ENCODE peak calls at places on chromosome X, in ten cellular contexts. K, Y, G, U, E, D, T, S, Z and B are unnamed samples.

GRCh38 chrX:34521563-34521962 is 135.5 kb downstream of the TMEM47 start:
- DNase-seq in K (no peak), Y (no peak), G (peak), U (no peak), E (peak), D (no peak), T (no peak), S (peak), Z (peak), B (no peak)

GRCh38 chrX:319579-320125 is 1.1 kb upstream of the GTPBP6 start:
- DNase-seq in K (no peak), Y (no peak), G (no peak), U (peak), E (no peak), D (peak), T (no peak), S (no peak), Z (no peak), B (no peak)

GRCh38 chrX:19785647-19786046 is 101.8 kb downstream of the SH3KBP1 start:
- DNase-seq in K (no peak), Y (no peak), G (no peak), U (no peak), E (no peak), D (no peak), T (no peak), S (no peak), Z (no peak), B (no peak)

GRCh38 chrX:121642415-121642814 is 595.0 kb downstream of the GLUD2 start:
- DNase-seq in K (no peak), Y (peak), G (peak), U (no peak), E (peak), D (no peak), T (peak), S (peak), Z (no peak), B (no peak)

GRCh38 chrX:153966283-153966688 is 5.3 kb downstream of the HCFC1 start:
- DNase-seq in K (no peak), Y (no peak), G (no peak), U (peak), E (no peak), D (peak), T (no peak), S (no peak), Z (no peak), B (no peak)

GRCh38 chrX:123860983-123861382 is 1.1 kb downstream of the XIAP start:
- DNase-seq in K (no peak), Y (no peak), G (peak), U (no peak), E (no peak), D (no peak), T (no peak), S (peak), Z (no peak), B (no peak)

GRCh38 chrX:48576108-48576507 is 1.8 kb downstream of the RBM3 start:
- DNase-seq in K (no peak), Y (no peak), G (no peak), U (no peak), E (no peak), D (no peak), T (no peak), S (no peak), Z (no peak), B (no peak)

GRCh38 chrX:48631376-48632090 is 34.2 kb downstream of the WDR13 start:
- DNase-seq in K (peak), Y (peak), G (peak), U (peak), E (peak), D (peak), T (peak), S (peak), Z (peak), B (peak)

GRCh38 chrX:47831788-47832187 is 4.9 kb upstream of the ZNF81 start:
- DNase-seq in K (no peak), Y (no peak), G (peak), U (peak), E (no peak), D (peak), T (no peak), S (peak), Z (peak), B (peak)

GRCh38 chrX:119622356-119623232 is 16.4 kb upstream of the NKRF start:
- DNase-seq in K (no peak), Y (peak), G (peak), U (no peak), E (no peak), D (no peak), T (no peak), S (peak), Z (no peak), B (no peak)

GRCh38 chrX:110103344-110103743 is 100.4 kb downstream of the TMEM164 start:
- DNase-seq in K (no peak), Y (no peak), G (no peak), U (no peak), E (no peak), D (no peak), T (no peak), S (no peak), Z (no peak), B (no peak)

GRCh38 chrX:114611018-114611619 is 27.2 kb downstream of the HTR2C start:
- DNase-seq in K (no peak), Y (peak), G (peak), U (peak), E (peak), D (no peak), T (no peak), S (peak), Z (peak), B (peak)

GRCh38 chrX:65451663-65452062 is 82.9 kb downstream of the LAS1L start:
- DNase-seq in K (no peak), Y (no peak), G (peak), U (no peak), E (peak), D (no peak), T (no peak), S (peak), Z (peak), B (peak)

GRCh38 chrX:152907084-152907651 is 9.3 kb downstream of the ZNF185 start:
- DNase-seq in K (no peak), Y (peak), G (peak), U (no peak), E (no peak), D (no peak), T (peak), S (peak), Z (peak), B (no peak)

GRCh38 chrX:133745361-133745760 is 240.0 kb downstream of the GPC3 start:
- DNase-seq in K (no peak), Y (no peak), G (no peak), U (no peak), E (no peak), D (no peak), T (no peak), S (no peak), Z (no peak), B (no peak)

GRCh38 chrX:9234315-9234714 is 200.4 kb upstream of the FAM9B start:
- DNase-seq in K (no peak), Y (no peak), G (no peak), U (no peak), E (no peak), D (no peak), T (no peak), S (no peak), Z (no peak), B (no peak)

GRCh38 chrX:56759736-56760409 is 30.8 kb downstream of the NBDY start:
- DNase-seq in K (peak), Y (no peak), G (no peak), U (no peak), E (no peak), D (no peak), T (no peak), S (no peak), Z (no peak), B (no peak)

GRCh38 chrX:37785569-37785968 is 5.7 kb downstream of the CYBB start:
- DNase-seq in K (no peak), Y (no peak), G (no peak), U (no peak), E (peak), D (no peak), T (peak), S (no peak), Z (no peak), B (no peak)

GRCh38 chrX:19593684-19594083 is 78.4 kb upstream of the MAP3K15 start:
- DNase-seq in K (no peak), Y (peak), G (peak), U (no peak), E (no peak), D (no peak), T (peak), S (peak), Z (no peak), B (no peak)

GRCh38 chrX:74924449-74925209 is 623 bp downstream of the NEXMIF start:
- DNase-seq in K (peak), Y (no peak), G (peak), U (peak), E (peak), D (peak), T (no peak), S (peak), Z (peak), B (peak)

GRCh38 chrX:65924938-65925507 is 114.9 kb downstream of the VSIG4 start:
- DNase-seq in K (no peak), Y (no peak), G (no peak), U (no peak), E (peak), D (no peak), T (no peak), S (no peak), Z (no peak), B (no peak)

GRCh38 chrX:147693511-147693910 is 218.2 kb upstream of the FMR1 start:
- DNase-seq in K (no peak), Y (no peak), G (no peak), U (no peak), E (no peak), D (no peak), T (no peak), S (no peak), Z (no peak), B (no peak)

GRCh38 chrX:128891554-128891953 is 631.7 kb downstream of the SMARCA1 start:
- DNase-seq in K (no peak), Y (no peak), G (no peak), U (no peak), E (no peak), D (no peak), T (no peak), S (no peak), Z (no peak), B (no peak)

GRCh38 chrX:1452497-1453389 is at the start of gene ASMTL:
- DNase-seq in K (peak), Y (peak), G (peak), U (peak), E (peak), D (peak), T (peak), S (peak), Z (peak), B (peak)

GRCh38 chrX:102067966-102068723 is 57.3 kb upstream of the TCEAL2 start:
- DNase-seq in K (no peak), Y (no peak), G (peak), U (no peak), E (peak), D (no peak), T (no peak), S (peak), Z (peak), B (peak)

GRCh38 chrX:46693149-46693548 is 65.8 kb downstream of the SLC9A7 start:
- DNase-seq in K (no peak), Y (no peak), G (no peak), U (no peak), E (no peak), D (no peak), T (no peak), S (no peak), Z (no peak), B (no peak)

GRCh38 chrX:45758319-45758718 is 557.6 kb upstream of the DIPK2B start:
- DNase-seq in K (no peak), Y (peak), G (peak), U (no peak), E (peak), D (no peak), T (no peak), S (peak), Z (no peak), B (no peak)

GRCh38 chrX:8289523-8289922 is 118.5 kb upstream of the VCX2 start:
- DNase-seq in K (no peak), Y (no peak), G (no peak), U (no peak), E (no peak), D (no peak), T (no peak), S (no peak), Z (no peak), B (no peak)

GRCh38 chrX:30141966-30142365 is 73.4 kb upstream of the MAGEB2 start:
- DNase-seq in K (no peak), Y (no peak), G (peak), U (no peak), E (no peak), D (no peak), T (no peak), S (peak), Z (peak), B (peak)

GRCh38 chrX:112865464-112866025 is 24.9 kb upstream of the AMOT start:
- DNase-seq in K (no peak), Y (no peak), G (no peak), U (no peak), E (no peak), D (no peak), T (no peak), S (no peak), Z (no peak), B (no peak)

GRCh38 chrX:112866175-112866574 is 25.5 kb upstream of the AMOT start:
- DNase-seq in K (no peak), Y (no peak), G (no peak), U (no peak), E (no peak), D (no peak), T (no peak), S (no peak), Z (no peak), B (no peak)

GRCh38 chrX:112863850-112864249 is 23.2 kb upstream of the AMOT start:
- DNase-seq in K (no peak), Y (no peak), G (no peak), U (no peak), E (no peak), D (no peak), T (no peak), S (no peak), Z (no peak), B (no peak)

GRCh38 chrX:112868586-112868985 is 28.0 kb upstream of the AMOT start:
- DNase-seq in K (no peak), Y (no peak), G (no peak), U (no peak), E (peak), D (no peak), T (no peak), S (no peak), Z (no peak), B (no peak)

GRCh38 chrX:112867570-112867969 is 26.9 kb upstream of the AMOT start:
- DNase-seq in K (no peak), Y (no peak), G (no peak), U (no peak), E (no peak), D (no peak), T (no peak), S (no peak), Z (peak), B (no peak)
- TF ChIP-seq CTCF in K (peak), Y (no peak), G (no peak), U (no peak), E (peak), D (peak), T (peak), S (no peak), Z (peak), B (no peak)

GRCh38 chrX:24026403-24026801 is 584 bp downstream of the KLHL15 start:
- DNase-seq in K (no peak), Y (no peak), G (no peak), U (peak), E (no peak), D (no peak), T (no peak), S (peak), Z (peak), B (no peak)
- TF ChIP-seq CTCF in K (no peak), Y (no peak), G (no peak), U (no peak), E (no peak), D (no peak), T (no peak), S (no peak), Z (no peak), B (no peak)

DNA sequence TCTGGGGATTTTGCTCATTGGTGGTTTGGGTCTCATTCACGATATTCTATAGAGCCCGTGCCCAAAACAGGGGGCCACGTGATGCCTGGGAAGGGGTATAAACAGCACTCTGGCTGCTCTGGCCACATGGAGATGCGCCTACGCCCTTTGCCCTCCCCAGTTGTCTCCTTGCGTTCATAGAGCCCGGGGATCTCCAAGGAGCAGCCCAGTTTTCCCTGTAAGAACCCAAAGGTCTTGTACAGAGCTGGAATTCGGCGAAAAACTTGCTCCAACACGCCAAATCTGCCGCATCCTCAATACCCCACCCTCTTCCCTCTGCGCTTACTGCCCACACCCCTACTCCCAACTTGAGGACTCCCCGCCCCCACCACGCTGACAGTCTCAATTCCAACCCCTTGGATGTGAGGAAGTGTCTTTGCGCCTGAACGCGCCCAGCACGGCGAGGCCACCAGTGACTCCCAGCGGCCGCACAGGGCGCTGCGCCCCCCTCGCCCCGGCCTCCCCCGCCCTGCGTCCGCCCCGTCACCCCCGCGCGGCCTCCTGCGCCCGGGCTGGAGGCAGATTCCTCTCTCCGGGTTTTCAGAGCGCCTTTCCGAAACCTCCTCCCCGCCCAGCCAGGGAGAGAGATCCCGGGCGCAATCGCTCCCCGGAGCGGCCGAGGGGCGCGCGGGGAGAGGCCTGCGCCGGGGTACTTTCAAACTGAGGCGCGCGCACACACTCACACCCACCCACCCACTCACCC is at the start of gene NHS:
- DNase-seq in K (peak), Y (peak), G (peak), U (peak), E (peak), D (no peak), T (no peak), S (peak), Z (peak), B (peak)
- TF ChIP-seq CTCF in K (peak), Y (peak), G (peak), U (peak), E (peak), D (peak), T (peak), S (peak), Z (peak), B (no peak)

GRCh38 chrX:118459494-118459893 is 36.1 kb upstream of the DOCK11 start:
- DNase-seq in K (no peak), Y (peak), G (peak), U (no peak), E (peak), D (no peak), T (no peak), S (peak), Z (no peak), B (peak)
- TF ChIP-seq CTCF in K (peak), Y (peak), G (peak), U (peak), E (peak), D (peak), T (peak), S (peak), Z (peak), B (peak)

DNA sequence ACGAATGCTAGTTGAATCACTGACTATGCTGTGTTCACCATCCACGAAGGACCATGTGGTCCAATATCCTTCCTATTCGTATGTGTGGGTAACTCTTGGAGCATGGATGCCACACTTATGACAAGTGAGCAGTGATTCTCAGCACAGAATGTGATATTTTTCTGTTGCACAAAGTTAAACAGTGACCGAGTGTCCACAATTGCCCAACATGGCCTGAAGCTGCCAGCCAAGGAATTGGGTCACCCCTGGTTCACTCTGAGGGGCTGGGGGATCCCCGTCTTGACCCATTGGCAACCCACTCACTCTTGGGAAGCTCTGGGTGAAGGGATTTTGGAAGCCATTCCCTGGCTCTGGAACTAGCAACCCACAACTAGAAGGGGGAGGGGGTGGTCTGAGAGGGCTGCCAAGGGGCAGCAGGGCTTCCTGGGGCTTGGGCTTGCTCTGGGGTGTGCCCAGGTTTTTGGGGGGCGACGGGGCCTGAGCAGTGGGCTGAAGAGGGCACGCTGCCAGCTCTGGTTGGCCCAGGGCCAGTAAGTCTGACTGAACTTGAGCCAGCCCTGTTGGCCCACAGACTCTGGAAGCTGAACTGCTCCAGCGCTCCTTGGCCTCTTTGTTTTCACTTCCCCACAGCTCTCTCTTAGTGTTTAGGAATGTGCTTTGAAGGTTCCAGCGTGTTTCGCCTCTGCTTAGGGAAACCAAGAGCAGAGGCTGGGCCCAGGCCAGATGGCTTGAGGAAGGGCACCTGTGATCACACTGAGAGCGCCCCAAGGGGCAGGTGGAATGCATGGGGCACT is 43.1 kb upstream of the BCOR start:
- DNase-seq in K (no peak), Y (no peak), G (no peak), U (peak), E (no peak), D (peak), T (no peak), S (peak), Z (peak), B (no peak)
- TF ChIP-seq CTCF in K (no peak), Y (no peak), G (no peak), U (no peak), E (no peak), D (no peak), T (no peak), S (no peak), Z (no peak), B (no peak)

GRCh38 chrX:155263854-155264628 is at the start of gene RAB39B:
- DNase-seq in K (no peak), Y (peak), G (peak), U (peak), E (peak), D (peak), T (peak), S (peak), Z (peak), B (peak)
- TF ChIP-seq CTCF in K (no peak), Y (no peak), G (no peak), U (no peak), E (no peak), D (no peak), T (no peak), S (no peak), Z (peak), B (no peak)

DNA sequence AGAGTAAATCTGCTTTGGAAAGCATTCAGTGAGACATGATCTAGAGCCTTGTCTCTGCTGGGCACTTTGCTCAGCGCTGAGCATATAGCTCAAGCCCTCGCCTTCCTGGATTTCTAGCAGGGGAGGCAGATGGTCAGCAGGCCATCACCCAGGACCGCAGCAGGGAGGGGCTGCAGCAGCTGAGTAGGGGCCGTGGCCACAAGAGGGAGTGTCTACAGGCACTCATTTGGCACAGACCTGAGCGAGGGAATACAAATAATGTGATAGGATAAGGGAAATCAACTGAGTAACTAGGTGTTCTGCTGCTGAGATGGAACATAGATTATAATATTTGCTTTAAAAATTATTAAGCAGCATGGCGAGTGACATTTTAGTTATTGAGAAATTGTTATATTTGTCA is 30.2 kb downstream of the OFD1 start:
- DNase-seq in K (no peak), Y (no peak), G (peak), U (peak), E (no peak), D (peak), T (no peak), S (peak), Z (peak), B (no peak)
- TF ChIP-seq CTCF in K (peak), Y (no peak), G (peak), U (peak), E (peak), D (peak), T (peak), S (peak), Z (peak), B (no peak)

GRCh38 chrX:68018248-68019203 is 414.8 kb downstream of the OPHN1 start:
- DNase-seq in K (no peak), Y (peak), G (peak), U (peak), E (peak), D (no peak), T (peak), S (peak), Z (peak), B (no peak)
- TF ChIP-seq CTCF in K (peak), Y (peak), G (peak), U (peak), E (peak), D (no peak), T (peak), S (peak), Z (peak), B (peak)